ENCODE peak calls at places on chromosomes 4 and X, in seven cellular contexts. P is SK-N-SH, W is H1, Z is GM12892, E is GM12878, I is K562, A is HepG2. S is an unnamed sample.

GRCh38 chr4:140071806-140072205 is 82.2 kb downstream of the MAML3 start:
- DNase-seq in P (no peak), W (no peak), Z (no peak), E (peak), I (no peak), A (no peak), S (peak)

GRCh38 chr4:100240008-100240407 is 49.7 kb upstream of the DDIT4L start:
- DNase-seq in P (no peak), W (no peak), Z (no peak), E (no peak), I (no peak), A (no peak), S (no peak)

GRCh38 chrX:9166566-9166909 is 132.6 kb upstream of the FAM9B start:
- DNase-seq in P (no peak), W (no peak), Z (no peak), E (no peak), I (no peak), A (no peak), S (no peak)

GRCh38 chr4:85474818-85475630 is at the start of gene ARHGAP24:
- DNase-seq in P (peak), W (peak), Z (peak), E (peak), I (peak), A (peak), S (peak)

GRCh38 chrX:47796433-47796906 is 40.2 kb upstream of the ZNF81 start:
- DNase-seq in P (no peak), W (no peak), Z (no peak), E (no peak), I (no peak), A (no peak), S (no peak)

GRCh38 chr4:15533817-15534216 is 64.1 kb downstream of the CC2D2A start:
- DNase-seq in P (no peak), W (no peak), Z (no peak), E (no peak), I (no peak), A (no peak), S (no peak)

GRCh38 chr4:109925396-109925795 is 12.7 kb downstream of the EGF start:
- DNase-seq in P (no peak), W (no peak), Z (no peak), E (no peak), I (no peak), A (no peak), S (no peak)

GRCh38 chrX:6505960-6506359 is 29.0 kb downstream of the VCX3A start:
- DNase-seq in P (no peak), W (no peak), Z (no peak), E (no peak), I (no peak), A (no peak), S (no peak)

GRCh38 chrX:119235872-119236598 is at the start of gene PGRMC1:
- DNase-seq in P (peak), W (peak), Z (peak), E (peak), I (peak), A (peak), S (peak)

GRCh38 chr4:168021666-168022065 is 70.7 kb upstream of the ANXA10 start:
- DNase-seq in P (no peak), W (no peak), Z (no peak), E (no peak), I (no peak), A (no peak), S (no peak)

GRCh38 chr4:124426279-124426678 is 286.3 kb downstream of the ANKRD50 start:
- DNase-seq in P (no peak), W (no peak), Z (no peak), E (no peak), I (no peak), A (no peak), S (no peak)

GRCh38 chr4:102439835-102440234 is 61.3 kb upstream of the NFKB1 start:
- DNase-seq in P (peak), W (no peak), Z (no peak), E (no peak), I (no peak), A (peak), S (no peak)

GRCh38 chr4:112515278-112516075 is 503 bp downstream of the NEUROG2 start:
- DNase-seq in P (peak), W (no peak), Z (no peak), E (no peak), I (peak), A (no peak), S (peak)

GRCh38 chr4:151484396-151485102 is 75.6 kb downstream of the FHIP1A start:
- DNase-seq in P (no peak), W (peak), Z (no peak), E (no peak), I (no peak), A (peak), S (no peak)

GRCh38 chrX:49209434-49210251 is 9.7 kb upstream of the SYP start:
- DNase-seq in P (no peak), W (no peak), Z (no peak), E (no peak), I (peak), A (no peak), S (no peak)

GRCh38 chr4:71366776-71367175 is 28.0 kb downstream of the SLC4A4 start:
- DNase-seq in P (no peak), W (no peak), Z (no peak), E (no peak), I (no peak), A (no peak), S (no peak)

GRCh38 chrX:78237127-78237526 is 90.3 kb downstream of the CYSLTR1 start:
- DNase-seq in P (no peak), W (no peak), Z (no peak), E (no peak), I (no peak), A (no peak), S (no peak)

GRCh38 chr4:159400782-159401712 is 298.2 kb downstream of the RAPGEF2 start:
- DNase-seq in P (no peak), W (no peak), Z (no peak), E (no peak), I (no peak), A (no peak), S (no peak)

DNA sequence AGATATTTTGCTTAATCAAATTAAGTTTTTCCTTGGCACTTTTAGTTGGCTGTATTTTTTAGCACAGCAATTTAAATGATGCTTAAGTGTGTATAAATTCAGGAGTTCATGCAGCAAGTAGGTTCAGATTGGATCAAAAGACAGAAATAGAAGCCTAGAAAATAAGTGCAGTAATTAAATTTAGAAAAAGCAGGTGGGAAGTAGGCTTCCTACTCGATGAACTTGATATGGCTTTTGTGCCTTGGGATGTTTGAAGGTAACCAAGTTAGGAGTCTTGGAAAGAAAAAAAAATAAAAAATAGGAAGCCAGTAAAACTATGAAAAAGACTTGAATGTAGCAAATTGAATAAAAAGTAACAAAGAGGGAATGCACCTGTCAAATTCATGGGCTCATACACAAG is 372.3 kb downstream of the SPOCK3 start:
- DNase-seq in P (no peak), W (no peak), Z (no peak), E (no peak), I (no peak), A (no peak), S (no peak)
- TF ChIP-seq TAF1 in P (no peak), W (no peak), Z (no peak), E (no peak), I (no peak), A (no peak), S (no peak)

DNA sequence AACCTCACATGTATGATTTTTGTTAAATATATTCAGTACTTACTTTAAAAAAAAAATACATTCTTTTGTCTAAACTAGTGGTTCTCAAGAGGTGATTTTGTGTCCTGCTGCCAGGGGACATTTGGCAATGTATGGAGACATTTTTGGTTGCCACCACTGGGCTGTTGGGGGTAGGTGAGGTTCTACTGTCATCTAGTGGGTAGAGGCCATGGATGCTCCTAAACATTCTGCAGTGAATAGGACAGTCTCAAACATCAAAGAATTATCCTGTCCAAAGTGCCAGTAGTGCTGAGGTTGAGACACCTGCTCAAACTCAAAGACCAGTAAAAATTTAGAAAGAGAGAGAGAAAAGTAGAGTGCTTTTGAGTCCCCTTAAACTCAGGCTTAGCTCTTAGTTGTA is 32.9 kb upstream of the PGM2 start:
- DNase-seq in P (no peak), W (no peak), Z (no peak), E (no peak), I (no peak), A (peak), S (no peak)
- TF ChIP-seq TAF1 in P (no peak), W (no peak), Z (no peak), E (no peak), I (no peak), A (no peak), S (no peak)

DNA sequence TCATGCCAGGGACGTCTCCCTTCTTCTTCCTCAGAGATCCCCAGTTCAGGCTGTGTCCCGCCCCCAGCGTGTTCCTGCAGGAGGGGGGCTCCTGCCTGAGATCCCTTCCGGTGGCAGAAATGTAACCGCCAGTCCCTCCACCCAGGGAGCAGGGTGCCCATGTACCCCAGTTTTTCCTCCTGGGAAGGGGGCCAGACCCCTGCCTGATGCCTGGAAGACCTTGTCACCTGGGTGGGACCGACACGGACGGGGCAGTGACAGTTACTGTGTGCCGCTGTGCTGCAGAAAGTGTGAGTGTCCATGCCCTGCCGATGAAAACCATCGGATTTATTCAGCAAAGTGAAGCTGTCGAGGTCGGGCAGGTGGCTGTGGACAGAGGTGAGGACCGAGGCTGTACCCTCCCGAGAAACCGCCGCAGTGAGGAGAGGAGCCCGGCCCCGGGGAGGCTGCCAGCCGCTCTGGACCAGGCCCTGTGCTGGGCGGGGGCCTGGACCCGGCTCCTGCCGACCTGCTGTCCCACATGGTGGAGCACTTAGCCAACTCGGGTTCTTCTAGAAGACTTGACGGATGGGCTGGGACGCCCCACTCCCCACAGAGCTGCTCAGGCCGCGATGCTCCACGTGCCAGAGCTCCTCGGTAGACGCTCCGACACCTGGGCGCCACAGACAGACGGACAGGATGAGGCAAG is 36.7 kb upstream of the HMX1 start:
- DNase-seq in P (peak), W (no peak), Z (peak), E (no peak), I (no peak), A (no peak), S (no peak)
- TF ChIP-seq TAF1 in P (no peak), W (no peak), Z (no peak), E (no peak), I (no peak), A (no peak), S (no peak)

GRCh38 chr4:77931452-77932135 is 69.0 kb downstream of the MRPL1 start:
- DNase-seq in P (no peak), W (no peak), Z (no peak), E (no peak), I (no peak), A (no peak), S (no peak)
- TF ChIP-seq TAF1 in P (no peak), W (no peak), Z (no peak), E (no peak), I (no peak), A (no peak), S (no peak)

GRCh38 chrX:155766321-155766720 is 114.8 kb upstream of the VAMP7 start:
- DNase-seq in P (no peak), W (no peak), Z (no peak), E (no peak), I (no peak), A (no peak), S (no peak)

GRCh38 chrX:155767101-155767878 is 113.9 kb upstream of the VAMP7 start:
- DNase-seq in P (peak), W (peak), Z (no peak), E (peak), I (peak), A (no peak), S (no peak)

GRCh38 chrX:155768036-155768769 is 112.9 kb upstream of the VAMP7 start:
- DNase-seq in P (peak), W (no peak), Z (no peak), E (no peak), I (no peak), A (no peak), S (no peak)
- TF ChIP-seq TAF1 in P (no peak), W (no peak), Z (no peak), E (no peak), I (no peak), A (no peak), S (no peak)

DNA sequence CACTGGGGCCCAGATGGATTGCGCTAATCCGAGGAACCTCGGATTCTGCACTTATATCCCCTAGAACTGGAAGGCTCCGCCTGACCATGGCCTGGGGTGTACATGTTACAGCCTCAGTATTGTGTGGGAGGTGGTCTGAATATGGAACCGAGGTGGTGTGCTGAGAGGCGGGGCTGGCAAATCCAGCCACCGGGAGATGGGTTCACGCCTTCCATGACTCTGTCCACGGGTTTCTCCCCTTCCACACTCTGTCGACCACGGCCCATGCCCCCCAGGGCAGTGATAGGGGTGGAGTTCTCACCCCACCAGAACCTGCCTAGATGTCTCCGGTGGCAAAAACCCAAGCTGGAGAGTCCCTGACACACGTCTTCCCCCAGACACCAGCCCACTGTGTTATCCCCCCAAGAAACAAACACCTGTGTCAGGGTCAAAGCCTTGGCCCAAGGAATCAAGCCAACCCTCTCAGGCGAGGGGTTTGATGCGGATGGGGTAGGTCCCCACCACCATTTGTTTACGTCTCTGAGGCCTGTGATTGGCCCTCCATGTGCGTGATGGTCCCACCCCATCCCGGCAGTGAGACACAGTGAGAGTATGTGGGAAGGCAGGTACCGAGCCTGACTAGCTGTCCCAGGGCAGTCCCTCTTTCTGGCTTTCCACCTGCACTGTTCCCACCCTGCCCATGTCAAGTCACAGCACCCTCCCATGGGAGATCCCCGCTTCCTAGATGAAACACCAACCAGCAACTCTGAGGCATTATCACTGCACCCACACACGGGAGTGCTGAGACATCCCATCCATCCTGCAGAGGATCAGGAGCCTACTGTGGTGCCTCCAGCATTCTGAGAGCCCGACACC is 6.6 kb upstream of the LOC101059915 start:
- DNase-seq in P (no peak), W (no peak), Z (no peak), E (no peak), I (no peak), A (no peak), S (no peak)
- TF ChIP-seq TAF1 in P (no peak), W (no peak), Z (no peak), E (no peak), I (no peak), A (no peak), S (no peak)

GRCh38 chr4:2835978-2836377 is 7.7 kb upstream of the ADD1 start:
- DNase-seq in P (no peak), W (no peak), Z (no peak), E (no peak), I (no peak), A (no peak), S (no peak)

GRCh38 chr4:2837904-2838496 is 5.6 kb upstream of the ADD1 start:
- DNase-seq in P (peak), W (no peak), Z (no peak), E (no peak), I (no peak), A (no peak), S (no peak)

GRCh38 chr4:2839060-2839459 is 4.6 kb upstream of the ADD1 start:
- DNase-seq in P (no peak), W (no peak), Z (no peak), E (no peak), I (no peak), A (no peak), S (no peak)

GRCh38 chr4:2836391-2836859 is 7.2 kb upstream of the ADD1 start:
- DNase-seq in P (no peak), W (no peak), Z (no peak), E (no peak), I (no peak), A (no peak), S (no peak)

DNA sequence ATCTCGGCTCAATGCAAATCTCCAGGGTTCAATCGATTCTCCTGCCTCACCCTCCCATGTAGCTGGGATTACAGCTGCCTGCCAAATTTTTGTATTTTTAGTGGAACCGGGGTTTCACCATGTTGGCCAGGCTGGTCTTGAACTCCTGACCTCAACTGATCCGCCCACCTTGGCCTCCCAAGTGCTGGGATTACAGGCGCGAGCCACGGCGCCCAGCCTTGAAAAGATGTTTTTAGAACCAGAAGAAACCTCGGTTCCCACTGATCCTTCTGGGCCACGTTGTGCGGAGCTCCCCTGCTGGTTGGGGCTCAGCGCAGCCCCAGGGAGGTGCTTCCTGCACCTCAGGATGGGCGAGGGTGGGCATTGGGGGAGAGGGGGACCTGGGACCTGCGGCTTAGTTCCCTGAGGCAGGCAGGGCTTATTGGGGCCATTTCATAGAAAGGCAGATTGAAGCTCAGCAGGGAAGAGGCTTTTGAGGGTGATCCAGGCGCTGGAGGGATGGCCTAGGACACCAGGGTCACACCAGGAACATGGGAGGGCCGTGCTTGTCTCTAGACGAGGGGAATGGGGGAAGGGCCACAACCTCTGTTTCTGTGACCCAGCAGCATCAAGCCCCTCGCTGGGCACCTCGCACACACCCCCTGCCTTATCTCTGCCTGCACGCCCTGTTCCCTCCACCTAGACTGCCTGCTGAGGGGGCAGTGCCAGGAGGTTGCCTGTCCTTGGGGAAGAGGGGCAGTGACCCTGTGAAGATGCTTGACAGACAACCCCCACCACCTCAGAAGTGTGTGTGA is 6.3 kb upstream of the ADD1 start:
- DNase-seq in P (peak), W (no peak), Z (no peak), E (no peak), I (no peak), A (no peak), S (no peak)
- TF ChIP-seq TAF1 in P (no peak), W (no peak), Z (no peak), E (no peak), I (no peak), A (no peak), S (no peak)

GRCh38 chrX:53403535-53403934 is 18.9 kb downstream of the SMC1A start:
- DNase-seq in P (no peak), W (no peak), Z (no peak), E (no peak), I (no peak), A (no peak), S (no peak)

GRCh38 chrX:53395605-53396298 is 26.7 kb downstream of the SMC1A start:
- DNase-seq in P (no peak), W (no peak), Z (no peak), E (no peak), I (peak), A (no peak), S (no peak)

DNA sequence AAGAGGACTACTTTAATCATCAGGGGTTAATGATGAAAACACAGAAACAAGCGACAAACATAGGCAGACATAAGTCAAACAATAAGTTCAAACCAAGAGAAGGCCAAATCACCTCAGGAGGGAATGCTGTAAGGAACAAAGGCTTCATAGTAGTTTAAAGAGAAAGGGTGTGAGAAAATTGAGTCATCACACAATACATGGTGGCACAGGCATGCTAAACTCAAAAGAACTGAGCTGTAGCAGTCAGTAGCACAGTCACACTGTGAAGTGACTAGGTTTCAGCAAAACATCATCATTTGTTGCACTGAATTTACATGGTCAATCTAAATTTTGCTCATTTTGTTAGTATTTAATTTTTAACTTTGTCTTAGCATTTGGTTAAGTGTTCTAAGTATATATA is 24.2 kb downstream of the SMC1A start:
- DNase-seq in P (no peak), W (no peak), Z (no peak), E (no peak), I (no peak), A (no peak), S (no peak)
- TF ChIP-seq TAF1 in P (no peak), W (no peak), Z (no peak), E (no peak), I (no peak), A (no peak), S (no peak)